ENCODE peak calls at places on chromosome 16, in five cellular contexts. F, N, J, E and M are unnamed samples.

GRCh38 chr16:3115011-3115410 is 2.6 kb downstream of the ZNF205 start:
- DNase-seq in E (peak), F (peak), J (no peak), N (no peak), M (no peak)

GRCh38 chr16:17177968-17178880 is 292.5 kb downstream of the XYLT1 start:
- DNase-seq in N (no peak), F (no peak), J (no peak), E (no peak), M (no peak)

GRCh38 chr16:24499193-24499814 is 40.1 kb upstream of the RBBP6 start:
- DNase-seq in N (no peak), E (no peak), F (no peak), J (peak), M (no peak)

GRCh38 chr16:17509194-17509593 is 38.4 kb upstream of the XYLT1 start:
- DNase-seq in E (no peak), F (no peak), N (no peak), J (peak), M (no peak)

GRCh38 chr16:27779719-27780161 is 229.8 kb downstream of the KATNIP start:
- DNase-seq in F (peak), N (no peak), J (peak), E (peak), M (no peak)

GRCh38 chr16:30723725-30724355 is 24.4 kb upstream of the PHKG2 start:
- DNase-seq in E (no peak), N (no peak), J (no peak), F (no peak), M (no peak)

GRCh38 chr16:2471016-2471652 is at the start of gene NTN3:
- DNase-seq in N (no peak), F (peak), E (no peak), J (peak), M (no peak)

GRCh38 chr16:85606920-85607319 is 6.2 kb upstream of the GSE1 start:
- DNase-seq in F (no peak), J (no peak), E (no peak), N (no peak), M (no peak)

GRCh38 chr16:87447323-87447722 is 45.5 kb downstream of the ZCCHC14 start:
- DNase-seq in E (no peak), N (no peak), F (no peak), J (no peak), M (no peak)

GRCh38 chr16:52597073-52597771 is 50.3 kb upstream of the TOX3 start:
- DNase-seq in J (no peak), E (no peak), N (no peak), F (no peak), M (no peak)

GRCh38 chr16:23754594-23755483 is at the start of gene CHP2:
- DNase-seq in F (peak), N (peak), J (peak), E (peak), M (peak)

GRCh38 chr16:17590711-17591654 is 120.2 kb upstream of the XYLT1 start:
- DNase-seq in F (no peak), J (peak), E (no peak), N (no peak), M (no peak)

GRCh38 chr16:11114366-11115164 is 141.4 kb downstream of the SOCS1 start:
- DNase-seq in N (no peak), J (peak), E (no peak), F (no peak), M (no peak)

GRCh38 chr16:89035013-89035697 is 58.1 kb upstream of the CBFA2T3 start:
- DNase-seq in N (no peak), F (no peak), J (peak), E (no peak), M (no peak)

GRCh38 chr16:66519974-66520373 is 29.9 kb downstream of the TK2 start:
- DNase-seq in E (no peak), N (no peak), F (no peak), J (no peak), M (no peak)

GRCh38 chr16:70577256-70577698 is 53.7 kb downstream of the SF3B3 start:
- DNase-seq in J (no peak), E (peak), F (no peak), N (no peak), M (peak)

GRCh38 chr16:23999663-24000062 is 163.9 kb downstream of the PRKCB start:
- DNase-seq in F (no peak), E (no peak), J (no peak), N (no peak), M (no peak)

GRCh38 chr16:65698943-65699342 is 577.1 kb upstream of the CDH11 start:
- DNase-seq in J (peak), E (no peak), F (no peak), N (no peak), M (no peak)

GRCh38 chr16:17125671-17126070 is 345.1 kb downstream of the XYLT1 start:
- DNase-seq in J (peak), F (no peak), N (no peak), E (no peak), M (no peak)

GRCh38 chr16:48447428-48447827 is 62.2 kb upstream of the SIAH1 start:
- DNase-seq in N (no peak), F (no peak), J (no peak), E (no peak), M (no peak)

GRCh38 chr16:86823895-86824671 is 245.7 kb downstream of the FOXL1 start:
- DNase-seq in E (no peak), N (no peak), F (no peak), J (no peak), M (no peak)

GRCh38 chr16:87453326-87453725 is 39.5 kb downstream of the ZCCHC14 start:
- DNase-seq in J (no peak), F (peak), N (no peak), E (no peak), M (no peak)

GRCh38 chr16:22373662-22374310 is 633 bp downstream of the CDR2 start:
- DNase-seq in J (peak), N (peak), F (peak), E (peak), M (peak)

GRCh38 chr16:70348991-70349390 is 2.3 kb downstream of the DDX19A start:
- DNase-seq in F (no peak), E (no peak), J (no peak), N (no peak), M (no peak)

GRCh38 chr16:11245222-11245737 is 10.7 kb downstream of the SOCS1 start:
- DNase-seq in F (no peak), N (no peak), J (no peak), E (no peak), M (no peak)

GRCh38 chr16:4290236-4290830 is 17.5 kb upstream of the TFAP4 start:
- DNase-seq in E (no peak), F (peak), N (no peak), J (peak), M (no peak)

GRCh38 chr16:85602831-85603755 is 10.0 kb upstream of the GSE1 start:
- DNase-seq in E (no peak), N (no peak), F (peak), J (no peak), M (no peak)

GRCh38 chr16:88754912-88755744 is 29.9 kb downstream of the PIEZO1 start:
- DNase-seq in E (no peak), J (no peak), F (no peak), N (no peak), M (no peak)

GRCh38 chr16:48137822-48138221 is 18.0 kb downstream of the ABCC12 start:
- DNase-seq in J (no peak), E (no peak), N (no peak), F (no peak), M (no peak)

GRCh38 chr16:2151188-2152091 is 3.0 kb downstream of the RAB26 start:
- DNase-seq in F (no peak), N (no peak), J (peak), E (no peak), M (no peak)

GRCh38 chr16:49958474-49958873 is 66.6 kb upstream of the CNEP1R1 start:
- DNase-seq in F (no peak), E (no peak), J (no peak), N (no peak), M (no peak)
- H3K27ac ChIP-seq in F (no peak), E (no peak), J (no peak), N (no peak), M (peak)

GRCh38 chr16:19705843-19706242 is 12.2 kb downstream of the KNOP1 start:
- DNase-seq in J (no peak), F (no peak), N (no peak), E (no peak), M (no peak)

GRCh38 chr16:19705131-19705501 is 12.9 kb downstream of the KNOP1 start:
- DNase-seq in E (no peak), F (no peak), N (no peak), J (no peak), M (no peak)

GRCh38 chr16:19706846-19707245 is 11.2 kb downstream of the KNOP1 start:
- DNase-seq in J (no peak), E (no peak), N (no peak), F (no peak), M (no peak)

GRCh38 chr16:19703218-19703617 is 14.8 kb downstream of the KNOP1 start:
- DNase-seq in E (no peak), J (no peak), F (no peak), N (no peak), M (no peak)

GRCh38 chr16:19704321-19705130 is 13.5 kb downstream of the KNOP1 start:
- DNase-seq in F (no peak), J (no peak), N (no peak), E (peak), M (peak)
- H3K27ac ChIP-seq in F (peak), J (no peak), N (peak), E (peak), M (peak)

DNA sequence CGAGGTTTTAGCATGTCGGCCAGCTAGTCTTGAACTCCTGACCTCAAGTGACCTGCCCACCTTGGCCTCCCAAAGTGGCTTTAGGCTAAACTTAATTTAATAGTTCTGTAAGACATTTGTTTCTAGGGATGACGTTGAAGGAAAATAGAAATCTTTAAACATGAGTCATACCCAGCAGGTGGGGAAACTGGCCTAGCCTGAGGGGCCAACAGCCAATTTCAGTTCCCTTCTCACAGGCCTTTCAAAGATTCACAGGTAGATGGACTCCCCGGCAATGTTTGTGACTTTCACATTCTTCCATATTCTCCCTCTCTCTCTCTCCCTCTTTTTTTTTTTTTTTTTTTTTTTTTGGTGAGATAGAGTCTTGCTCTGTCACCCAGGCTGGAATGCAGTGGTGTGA is 18.1 kb upstream of the ITPRIPL2 start:
- DNase-seq in J (peak), N (no peak), E (no peak), F (no peak), M (no peak)
- H3K27ac ChIP-seq in J (no peak), N (no peak), E (no peak), F (no peak), M (no peak)

DNA sequence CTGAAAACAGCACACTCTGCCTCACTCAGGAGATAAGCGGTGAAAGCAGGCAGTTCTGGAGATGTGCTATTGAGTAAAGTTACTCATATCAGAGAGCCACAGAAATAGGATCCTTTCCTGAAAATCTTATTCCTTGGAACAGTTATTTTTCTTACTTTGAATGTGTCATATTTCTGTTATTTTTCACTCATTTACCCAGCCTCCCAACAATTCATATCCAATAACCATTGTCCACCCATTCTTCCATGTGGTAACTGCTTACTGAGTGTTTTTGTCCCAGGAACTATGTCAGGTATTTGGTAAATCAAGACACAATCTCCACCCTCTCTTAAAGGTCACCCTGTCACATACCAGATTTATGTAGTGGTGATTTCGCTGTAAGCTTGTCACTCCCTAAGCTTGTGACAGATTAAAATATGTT is 144.9 kb downstream of the PARN start:
- DNase-seq in F (no peak), J (peak), E (no peak), N (no peak), M (no peak)
- H3K27ac ChIP-seq in F (no peak), J (no peak), E (peak), N (no peak), M (no peak)

GRCh38 chr16:647173-647902 is 1.8 kb upstream of the WDR90 start:
- DNase-seq in E (no peak), J (no peak), N (no peak), F (no peak), M (no peak)
- H3K27ac ChIP-seq in E (peak), J (no peak), N (peak), F (peak), M (no peak)

GRCh38 chr16:80541306-80541694 is 507 bp downstream of the DYNLRB2 start:
- DNase-seq in F (no peak), N (no peak), J (no peak), E (no peak), M (no peak)
- H3K27ac ChIP-seq in F (no peak), N (peak), J (no peak), E (no peak), M (no peak)

DNA sequence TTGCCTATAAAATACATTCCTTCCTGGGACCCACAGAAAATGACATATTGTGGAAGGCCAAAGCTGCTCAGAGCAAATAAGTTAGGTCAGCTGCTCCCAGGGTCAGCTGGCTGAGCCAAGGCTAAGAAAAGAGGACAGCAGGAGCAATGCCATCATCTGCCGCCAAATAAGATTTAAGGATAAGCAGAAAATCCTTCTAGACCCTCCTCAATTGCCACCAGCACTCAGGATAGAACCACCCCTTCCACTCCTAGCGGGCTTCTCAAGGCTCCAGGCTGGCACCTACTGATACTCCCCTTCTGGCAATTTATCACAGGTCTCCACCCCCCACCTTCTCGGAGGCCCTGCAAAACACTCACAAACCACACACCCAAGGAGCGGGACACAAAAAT is 22.9 kb downstream of the MBTPS1 start:
- DNase-seq in J (no peak), F (no peak), E (no peak), N (no peak), M (no peak)
- H3K27ac ChIP-seq in J (no peak), F (no peak), E (no peak), N (no peak), M (no peak)